ENCODE peak calls at places on chromosomes 13 and 19, in seven cellular contexts. One of them, this sample, is unnamed.
A peak's percentile ranks its signal among the peaks of the same experiment; 100 is the strongest.

GRCh38 chr19:49422407-49423277 is 599 bp downstream of the PTH2 start:
- DNase-seq in amygdala: no peak
- DNase-seq in NCI-H2081: peak; percentile 18
- DNase-seq in aorta: no peak
- DNase-seq in CD8-positive, alpha-beta T cell: no peak
- DNase-seq in heart right ventricle: peak; percentile 50
- DNase-seq in left colon: no peak
- DNase-seq in this sample: no peak

GRCh38 chr13:48334534-48335127 is 31.1 kb downstream of the RB1 start:
- DNase-seq in heart right ventricle: no peak
- DNase-seq in amygdala: no peak
- DNase-seq in NCI-H2081: peak; percentile 21
- DNase-seq in left colon: no peak
- DNase-seq in aorta: no peak
- DNase-seq in CD8-positive, alpha-beta T cell: no peak
- DNase-seq in this sample: no peak

GRCh38 chr13:46668302-46668720 is 115.3 kb downstream of the LRCH1 start:
- DNase-seq in left colon: peak; percentile 48
- DNase-seq in amygdala: peak; percentile 25
- DNase-seq in CD8-positive, alpha-beta T cell: no peak
- DNase-seq in heart right ventricle: peak; percentile 36
- DNase-seq in aorta: peak; percentile 68
- DNase-seq in NCI-H2081: peak; percentile 55
- DNase-seq in this sample: peak; percentile 47

GRCh38 chr13:51827254-51827653 is 17.7 kb downstream of the TMEM272 start:
- DNase-seq in CD8-positive, alpha-beta T cell: no peak
- DNase-seq in left colon: no peak
- DNase-seq in heart right ventricle: no peak
- DNase-seq in NCI-H2081: no peak
- DNase-seq in amygdala: no peak
- DNase-seq in aorta: no peak
- DNase-seq in this sample: no peak

GRCh38 chr13:83355042-83355441 is 527.2 kb downstream of the SLITRK1 start:
- DNase-seq in heart right ventricle: no peak
- DNase-seq in CD8-positive, alpha-beta T cell: no peak
- DNase-seq in NCI-H2081: no peak
- DNase-seq in left colon: no peak
- DNase-seq in amygdala: no peak
- DNase-seq in aorta: no peak
- DNase-seq in this sample: no peak

GRCh38 chr19:19064098-19064722 is 416 bp downstream of the SLC25A42 start:
- DNase-seq in left colon: no peak
- DNase-seq in amygdala: no peak
- DNase-seq in aorta: no peak
- DNase-seq in heart right ventricle: no peak
- DNase-seq in NCI-H2081: no peak
- DNase-seq in CD8-positive, alpha-beta T cell: no peak
- DNase-seq in this sample: no peak

GRCh38 chr13:114144606-114145244 is 12.3 kb upstream of the RASA3 start:
- DNase-seq in amygdala: no peak
- DNase-seq in aorta: no peak
- DNase-seq in heart right ventricle: no peak
- DNase-seq in CD8-positive, alpha-beta T cell: no peak
- DNase-seq in NCI-H2081: no peak
- DNase-seq in left colon: peak; percentile 23
- DNase-seq in this sample: no peak

GRCh38 chr19:32830231-32831014 is 39.1 kb downstream of the SLC7A9 start:
- DNase-seq in left colon: no peak
- DNase-seq in amygdala: no peak
- DNase-seq in aorta: no peak
- DNase-seq in CD8-positive, alpha-beta T cell: no peak
- DNase-seq in heart right ventricle: no peak
- DNase-seq in NCI-H2081: no peak
- DNase-seq in this sample: no peak

GRCh38 chr13:113855931-113856715 is 7.8 kb downstream of the GAS6 start:
- DNase-seq in amygdala: no peak
- DNase-seq in heart right ventricle: no peak
- DNase-seq in aorta: no peak
- DNase-seq in left colon: no peak
- DNase-seq in CD8-positive, alpha-beta T cell: no peak
- DNase-seq in NCI-H2081: no peak
- DNase-seq in this sample: no peak

GRCh38 chr19:42276821-42277220 is 7.8 kb downstream of the CIC start:
- DNase-seq in CD8-positive, alpha-beta T cell: no peak
- DNase-seq in left colon: no peak
- DNase-seq in heart right ventricle: no peak
- DNase-seq in aorta: no peak
- DNase-seq in amygdala: no peak
- DNase-seq in NCI-H2081: peak; percentile 24
- DNase-seq in this sample: no peak

GRCh38 chr13:113765241-113765910 is 6.3 kb downstream of the TMEM255B start:
- DNase-seq in aorta: no peak
- DNase-seq in NCI-H2081: no peak
- DNase-seq in amygdala: no peak
- DNase-seq in heart right ventricle: no peak
- DNase-seq in left colon: no peak
- DNase-seq in CD8-positive, alpha-beta T cell: no peak
- DNase-seq in this sample: no peak

GRCh38 chr19:3518231-3518630 is 12.1 kb downstream of the FZR1 start:
- DNase-seq in heart right ventricle: no peak
- DNase-seq in aorta: no peak
- DNase-seq in left colon: no peak
- DNase-seq in CD8-positive, alpha-beta T cell: no peak
- DNase-seq in amygdala: no peak
- DNase-seq in NCI-H2081: no peak
- DNase-seq in this sample: no peak

GRCh38 chr13:21016487-21016886 is 44.9 kb downstream of the LATS2 start:
- DNase-seq in left colon: no peak
- DNase-seq in NCI-H2081: no peak
- DNase-seq in heart right ventricle: no peak
- DNase-seq in amygdala: no peak
- DNase-seq in CD8-positive, alpha-beta T cell: no peak
- DNase-seq in aorta: no peak
- DNase-seq in this sample: peak; percentile 34

GRCh38 chr19:9881720-9882119 is 46.6 kb downstream of the PIN1 start:
- DNase-seq in CD8-positive, alpha-beta T cell: no peak
- DNase-seq in NCI-H2081: no peak
- DNase-seq in aorta: no peak
- DNase-seq in amygdala: no peak
- DNase-seq in heart right ventricle: no peak
- DNase-seq in left colon: peak; percentile 61
- DNase-seq in this sample: no peak

GRCh38 chr19:40716031-40716654 is 543 bp downstream of the COQ8B start:
- DNase-seq in aorta: no peak
- DNase-seq in CD8-positive, alpha-beta T cell: peak; percentile 55
- DNase-seq in amygdala: no peak
- DNase-seq in left colon: peak; percentile 52
- DNase-seq in heart right ventricle: no peak
- DNase-seq in NCI-H2081: no peak
- DNase-seq in this sample: peak; percentile 93

GRCh38 chr13:108897955-108898354 is 268.5 kb downstream of the MYO16 start:
- DNase-seq in left colon: no peak
- DNase-seq in NCI-H2081: no peak
- DNase-seq in aorta: no peak
- DNase-seq in amygdala: no peak
- DNase-seq in heart right ventricle: no peak
- DNase-seq in CD8-positive, alpha-beta T cell: no peak
- DNase-seq in this sample: no peak

GRCh38 chr19:34351382-34351802 is 13.6 kb upstream of the GPI start:
- DNase-seq in heart right ventricle: no peak
- DNase-seq in amygdala: no peak
- DNase-seq in CD8-positive, alpha-beta T cell: no peak
- DNase-seq in NCI-H2081: peak; percentile 82
- DNase-seq in left colon: no peak
- DNase-seq in aorta: no peak
- DNase-seq in this sample: no peak

GRCh38 chr13:21537105-21537504 is 66.9 kb downstream of the MICU2 start:
- DNase-seq in left colon: no peak
- DNase-seq in CD8-positive, alpha-beta T cell: no peak
- DNase-seq in aorta: no peak
- DNase-seq in NCI-H2081: no peak
- DNase-seq in amygdala: no peak
- DNase-seq in heart right ventricle: no peak
- DNase-seq in this sample: no peak

GRCh38 chr19:31232220-31232619 is 117.0 kb downstream of the TSHZ3 start:
- DNase-seq in amygdala: no peak
- DNase-seq in CD8-positive, alpha-beta T cell: no peak
- DNase-seq in heart right ventricle: no peak
- DNase-seq in left colon: no peak
- DNase-seq in NCI-H2081: no peak
- DNase-seq in aorta: no peak
- DNase-seq in this sample: no peak

GRCh38 chr13:50596776-50597203 is 246.7 kb downstream of the DLEU7 start:
- DNase-seq in heart right ventricle: no peak
- DNase-seq in left colon: no peak
- DNase-seq in aorta: no peak
- DNase-seq in NCI-H2081: no peak
- DNase-seq in amygdala: no peak
- DNase-seq in CD8-positive, alpha-beta T cell: no peak
- DNase-seq in this sample: no peak

GRCh38 chr13:34435338-34435737 is 506.7 kb upstream of the NBEA start:
- DNase-seq in amygdala: no peak
- DNase-seq in left colon: no peak
- DNase-seq in heart right ventricle: no peak
- DNase-seq in CD8-positive, alpha-beta T cell: no peak
- DNase-seq in NCI-H2081: no peak
- DNase-seq in aorta: no peak
- DNase-seq in this sample: peak; percentile 17

GRCh38 chr19:50162988-50163387 is at the start of gene IZUMO2:
- DNase-seq in aorta: no peak
- DNase-seq in left colon: no peak
- DNase-seq in NCI-H2081: no peak
- DNase-seq in amygdala: no peak
- DNase-seq in heart right ventricle: no peak
- DNase-seq in CD8-positive, alpha-beta T cell: no peak
- DNase-seq in this sample: no peak

GRCh38 chr13:37011788-37012187 is 11.2 kb downstream of the EXOSC8 start:
- DNase-seq in amygdala: no peak
- DNase-seq in left colon: no peak
- DNase-seq in CD8-positive, alpha-beta T cell: no peak
- DNase-seq in NCI-H2081: no peak
- DNase-seq in heart right ventricle: no peak
- DNase-seq in aorta: no peak
- DNase-seq in this sample: no peak

GRCh38 chr13:51552027-51552426 is 32.2 kb upstream of the WDFY2 start:
- DNase-seq in heart right ventricle: no peak
- DNase-seq in aorta: no peak
- DNase-seq in amygdala: no peak
- DNase-seq in left colon: no peak
- DNase-seq in CD8-positive, alpha-beta T cell: no peak
- DNase-seq in NCI-H2081: no peak
- DNase-seq in this sample: peak; percentile 42

GRCh38 chr13:50156140-50156539 is 140.9 kb downstream of the KCNRG start:
- DNase-seq in CD8-positive, alpha-beta T cell: no peak
- DNase-seq in heart right ventricle: no peak
- DNase-seq in NCI-H2081: no peak
- DNase-seq in amygdala: no peak
- DNase-seq in aorta: no peak
- DNase-seq in left colon: no peak
- DNase-seq in this sample: peak; percentile 62

GRCh38 chr19:48815870-48816501 is 5.2 kb upstream of the BCAT2 start:
- DNase-seq in left colon: no peak
- DNase-seq in amygdala: no peak
- DNase-seq in heart right ventricle: no peak
- DNase-seq in aorta: no peak
- DNase-seq in CD8-positive, alpha-beta T cell: no peak
- DNase-seq in NCI-H2081: peak; percentile 80
- DNase-seq in this sample: peak; percentile 79